ENCODE peak calls at places on chromosomes 11 and 22, in six cellular contexts. Y, I, P, M, W and H are unnamed samples. For H3K27me3, the result is how much of the 10 kb centered on the place peaks cover.

GRCh38 chr11:19117760-19118097 is 761 bp downstream of the ZDHHC13 start:
- DNase-seq in W (no peak), I (no peak), P (peak), Y (no peak), M (no peak), H (no peak)

GRCh38 chr22:49502126-49502826 is 325.4 kb downstream of the BRD1 start:
- DNase-seq in P (peak), W (no peak), M (no peak), I (no peak), Y (no peak), H (no peak)

GRCh38 chr11:113201055-113201818 is 113.1 kb upstream of the TTC12 start:
- DNase-seq in P (no peak), W (no peak), Y (no peak), M (no peak), I (no peak), H (no peak)

GRCh38 chr11:14422814-14423182 is 63.8 kb upstream of the RRAS2 start:
- DNase-seq in W (no peak), M (no peak), Y (no peak), I (no peak), P (no peak), H (no peak)

GRCh38 chr11:86116386-86116726 is 47.5 kb upstream of the PICALM start:
- DNase-seq in Y (no peak), W (no peak), P (peak), M (no peak), I (peak), H (no peak)

GRCh38 chr11:133049244-133050019 is 482.9 kb downstream of the OPCML start:
- DNase-seq in W (no peak), M (no peak), P (no peak), Y (no peak), I (no peak), H (no peak)

GRCh38 chr11:111540114-111540920 is at the start of gene LAYN:
- DNase-seq in I (no peak), P (no peak), W (peak), M (peak), Y (peak), H (no peak)

GRCh38 chr22:23509571-23510302 is 70.4 kb downstream of the IGLL1 start:
- DNase-seq in M (no peak), P (no peak), Y (no peak), W (peak), I (no peak), H (no peak)

GRCh38 chr11:111826322-111826950 is 44.9 kb downstream of the ALG9 start:
- DNase-seq in M (no peak), Y (no peak), P (no peak), I (no peak), W (no peak), H (no peak)

GRCh38 chr11:76209671-76209955 is 3.3 kb upstream of the WNT11 start:
- DNase-seq in Y (no peak), W (no peak), M (no peak), I (peak), P (no peak), H (no peak)

GRCh38 chr11:62774407-62774806 is 3.2 kb downstream of the TAF6L start:
- DNase-seq in W (no peak), M (no peak), I (no peak), Y (no peak), P (no peak), H (no peak)

GRCh38 chr11:62777389-62777788 is 6.2 kb downstream of the TAF6L start:
- DNase-seq in Y (no peak), I (no peak), M (no peak), P (no peak), W (no peak), H (no peak)

GRCh38 chr11:62778441-62778840 is 7.2 kb downstream of the TAF6L start:
- DNase-seq in M (no peak), I (no peak), P (no peak), W (no peak), Y (no peak), H (no peak)

GRCh38 chr11:62771144-62772021 is at the start of gene TAF6L:
- DNase-seq in P (peak), Y (peak), W (peak), I (peak), M (peak), H (peak)

DNA sequence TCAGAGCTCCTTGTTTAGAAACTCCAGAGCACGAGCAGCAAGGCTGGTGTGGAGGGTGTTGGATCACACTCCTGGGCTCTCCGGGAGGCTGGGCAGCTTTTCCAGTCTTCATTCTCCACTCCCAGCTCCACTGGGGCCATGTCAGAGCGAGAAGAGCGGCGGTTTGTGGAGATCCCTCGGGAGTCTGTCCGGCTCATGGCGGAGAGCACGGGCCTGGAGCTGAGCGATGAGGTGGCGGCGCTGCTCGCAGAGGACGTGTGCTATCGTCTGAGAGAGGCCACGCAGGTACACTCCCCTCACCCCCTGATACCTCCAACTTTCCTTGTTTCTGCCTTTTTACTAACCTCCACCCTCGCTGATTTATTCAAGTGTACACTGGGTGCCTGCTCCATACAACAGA is 4.5 kb downstream of the TAF6L start:
- DNase-seq in M (no peak), P (no peak), I (no peak), Y (no peak), W (no peak), H (no peak)
- H3K27me3 ChIP-seq in M (under half), P (under half), I (under half), Y (under half), W (under half), H (under half)

GRCh38 chr11:62794201-62794775 is 2.5 kb upstream of the TMEM223 start:
- DNase-seq in W (no peak), I (no peak), P (no peak), Y (no peak), M (no peak), H (no peak)

GRCh38 chr11:62792193-62792575 is 378 bp upstream of the TMEM223 start:
- DNase-seq in M (peak), I (no peak), W (peak), Y (no peak), P (no peak), H (no peak)

GRCh38 chr11:62789576-62789975 is 2.2 kb downstream of the TMEM223 start:
- DNase-seq in I (no peak), M (no peak), W (no peak), Y (no peak), P (no peak), H (no peak)

GRCh38 chr11:62788991-62789390 is 1.8 kb downstream of the TMEM179B start:
- DNase-seq in W (no peak), I (no peak), P (no peak), Y (no peak), M (no peak), H (no peak)

GRCh38 chr11:62791501-62792192 is at the start of gene TMEM223:
- DNase-seq in Y (peak), M (peak), I (peak), W (peak), P (peak), H (peak)
- TF ChIP-seq CTCF in Y (peak), M (no peak), I (no peak), W (peak), P (no peak), H (no peak)

DNA sequence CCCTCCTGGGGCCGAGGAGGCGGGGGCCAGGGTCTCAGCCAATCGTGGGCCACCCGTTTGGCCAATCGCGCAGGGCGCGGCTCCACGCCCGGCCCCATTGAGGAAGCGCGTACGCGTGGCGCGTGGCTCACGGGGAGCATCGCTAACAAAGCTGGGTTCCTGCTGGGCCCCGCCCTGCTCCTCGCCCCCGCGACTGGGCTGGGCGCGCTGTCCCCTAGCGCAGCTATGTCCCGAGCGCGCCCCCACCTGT is 614 bp upstream of the ASCL2 start:
- DNase-seq in M (no peak), I (no peak), W (peak), Y (no peak), P (no peak), H (peak)
- H3K27me3 ChIP-seq in M (half or more), I (half or more), W (half or more), Y (under half), P (under half), H (under half)

DNA sequence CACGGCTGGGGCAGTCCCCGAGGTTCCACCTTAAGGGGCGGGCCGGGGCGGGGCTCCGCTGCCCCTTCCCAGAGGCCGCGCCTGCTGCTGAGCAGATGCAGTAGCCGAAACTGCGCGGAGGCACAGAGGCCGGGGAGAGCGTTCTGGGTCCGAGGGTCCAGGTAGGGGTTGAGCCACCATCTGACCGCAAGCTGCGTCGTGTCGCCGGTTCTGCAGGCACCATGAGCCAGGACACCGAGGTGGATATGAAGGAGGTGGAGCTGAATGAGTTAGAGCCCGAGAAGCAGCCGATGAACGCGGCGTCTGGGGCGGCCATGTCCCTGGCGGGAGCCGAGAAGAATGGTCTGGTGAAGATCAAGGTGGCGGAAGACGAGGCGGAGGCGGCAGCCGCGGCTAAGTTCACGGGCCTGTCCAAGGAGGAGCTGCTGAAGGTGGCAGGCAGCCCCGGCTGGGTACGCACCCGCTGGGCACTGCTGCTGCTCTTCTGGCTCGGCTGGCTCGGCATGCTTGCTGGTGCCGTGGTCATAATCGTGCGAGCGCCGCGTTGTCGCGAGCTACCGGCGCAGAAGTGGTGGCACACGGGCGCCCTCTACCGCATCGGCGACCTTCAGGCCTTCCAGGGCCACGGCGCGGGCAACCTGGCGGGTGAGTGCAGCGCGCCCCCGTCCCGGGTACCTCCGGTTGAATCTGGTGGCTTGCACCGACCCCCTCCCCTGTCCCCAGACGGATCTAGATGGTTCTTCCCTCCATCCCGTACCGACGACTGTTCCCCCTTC is at the start of gene SLC3A2:
- DNase-seq in Y (peak), P (peak), I (peak), M (peak), W (peak), H (peak)
- TF ChIP-seq CTCF in Y (peak), P (peak), I (peak), M (peak), W (peak), H (peak)

GRCh38 chr11:119152043-119152442 is 3.2 kb downstream of the ABCG4 start:
- DNase-seq in I (no peak), M (no peak), W (no peak), Y (no peak), P (no peak), H (no peak)
- H3K27me3 ChIP-seq in I (half or more), M (under half), W (half or more), Y (under half), P (under half), H (under half)

GRCh38 chr22:42116848-42117424 is 13.7 kb downstream of the CYP2D6 start:
- DNase-seq in Y (no peak), M (no peak), I (no peak), W (no peak), P (peak), H (no peak)
- TF ChIP-seq CTCF in Y (no peak), M (no peak), I (peak), W (no peak), P (no peak), H (no peak)

DNA sequence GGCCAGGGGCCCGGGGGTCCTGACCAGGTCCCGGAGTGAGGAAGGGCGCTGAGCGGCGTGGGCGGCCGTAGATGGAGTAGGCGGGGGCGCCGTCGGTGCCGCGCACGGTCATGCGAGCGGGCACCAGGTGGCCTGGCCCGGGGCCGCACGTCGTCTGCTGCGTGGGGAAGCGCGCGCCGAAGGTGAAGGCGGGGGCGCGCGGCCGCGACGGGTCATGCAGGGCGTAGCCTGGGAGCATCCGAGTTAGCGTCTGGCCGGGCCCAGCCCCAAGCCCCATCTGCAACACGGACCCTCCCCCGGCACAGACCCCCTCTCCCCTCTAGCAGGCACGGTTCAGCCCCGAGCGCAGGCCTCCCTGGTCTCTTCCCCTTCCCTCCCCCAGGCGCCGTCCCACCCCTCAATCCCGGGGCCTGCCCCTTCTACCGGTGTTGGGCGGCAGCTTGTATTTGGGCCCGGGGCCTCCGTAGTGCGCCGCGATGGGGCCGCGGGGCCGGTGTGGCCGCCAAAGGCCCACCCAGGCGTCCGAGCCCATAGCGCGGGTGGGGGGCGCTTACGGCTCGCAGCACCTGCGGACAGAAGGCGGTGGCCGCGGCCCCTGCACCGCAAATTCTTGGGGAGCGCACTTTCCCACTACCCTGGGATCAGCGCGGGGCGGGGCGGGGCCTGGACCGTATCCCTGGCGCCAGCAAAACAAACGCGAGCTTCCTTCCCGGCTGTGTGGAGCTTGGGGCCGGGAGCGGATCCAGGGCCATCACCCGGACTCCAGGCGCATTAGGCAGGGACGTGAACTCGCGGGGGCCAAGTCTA is 1.9 kb upstream of the TYMP start:
- DNase-seq in P (peak), I (no peak), M (peak), Y (peak), W (peak), H (peak)
- H3K27me3 ChIP-seq in P (under half), I (under half), M (half or more), Y (under half), W (under half), H (under half)

GRCh38 chr22:19959043-19959586 is 17.5 kb upstream of the TXNRD2 start:
- DNase-seq in P (peak), Y (peak), I (no peak), W (peak), M (peak), H (peak)

GRCh38 chr22:19959587-19960490 is 18.2 kb upstream of the TXNRD2 start:
- DNase-seq in W (peak), Y (no peak), I (no peak), P (no peak), M (no peak), H (peak)

GRCh38 chr22:19958083-19959042 is 16.7 kb upstream of the TXNRD2 start:
- DNase-seq in W (peak), I (no peak), M (no peak), Y (no peak), P (peak), H (peak)

GRCh38 chr22:19955241-19956128 is 13.9 kb upstream of the TXNRD2 start:
- DNase-seq in Y (peak), I (no peak), P (no peak), M (peak), W (no peak), H (peak)

DNA sequence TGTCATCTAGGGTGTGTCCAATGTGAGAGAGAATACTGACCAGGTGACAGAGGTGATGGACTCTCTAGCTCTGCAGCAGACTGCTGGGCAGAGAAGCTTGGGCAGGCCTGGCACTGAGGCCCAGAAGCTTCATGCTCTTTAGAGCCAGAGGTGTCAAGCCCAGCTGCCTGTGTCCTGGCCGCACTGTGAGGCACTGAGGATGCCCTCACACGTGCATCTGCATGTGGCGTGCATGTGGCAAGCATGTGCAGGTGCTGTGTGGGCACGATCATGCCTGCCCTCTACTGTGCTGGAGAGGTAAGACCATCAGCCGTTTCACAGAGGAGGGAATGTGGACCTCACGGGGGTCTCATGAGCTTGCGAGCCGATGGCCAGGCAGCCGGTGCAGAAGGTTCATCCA is 15.8 kb upstream of the TXNRD2 start:
- DNase-seq in Y (no peak), P (no peak), M (no peak), W (peak), I (no peak), H (peak)
- TF ChIP-seq CTCF in Y (no peak), P (no peak), M (no peak), W (no peak), I (no peak), H (peak)

GRCh38 chr22:19149962-19150361 is at the start of gene GSC2:
- DNase-seq in W (no peak), I (no peak), P (no peak), M (no peak), Y (no peak), H (no peak)
- H3K27me3 ChIP-seq in W (half or more), I (half or more), P (under half), M (half or more), Y (under half), H (under half)

GRCh38 chr22:43203471-43203981 is 16.6 kb upstream of the TTLL12 start:
- DNase-seq in M (no peak), P (no peak), Y (no peak), W (no peak), I (no peak), H (no peak)
- TF ChIP-seq CTCF in M (no peak), P (no peak), Y (no peak), W (no peak), I (no peak), H (no peak)